ENCODE peak calls at places on chromosomes 1 and 21, in five cellular contexts. I is osteocyte; N is CD4-positive, alpha-beta T cell; S is mesothelial cell of epicardium; H is A549. X is an unnamed sample.

GRCh38 chr1:75986478-75986877 is 54.3 kb upstream of the ASB17 start:
- DNase-seq in I (no peak), N (no peak), S (no peak), H (no peak), X (no peak)

GRCh38 chr1:166307261-166308188 is 140.7 kb upstream of the FAM78B start:
- DNase-seq in I (no peak), N (no peak), S (no peak), H (no peak), X (no peak)

GRCh38 chr1:91054780-91055481 is 33.1 kb upstream of the ZNF644 start:
- DNase-seq in I (no peak), N (no peak), S (no peak), H (no peak), X (no peak)

GRCh38 chr1:93239862-93240261 is 59.3 kb downstream of the CCDC18 start:
- DNase-seq in I (no peak), N (no peak), S (no peak), H (no peak), X (no peak)

GRCh38 chr1:107964397-107965111 is 426 bp downstream of the VAV3 start:
- DNase-seq in I (no peak), N (no peak), S (no peak), H (no peak), X (peak; percentile 42)

GRCh38 chr1:212070720-212071302 is 35.3 kb downstream of the DTL start:
- DNase-seq in I (no peak), N (no peak), S (no peak), H (peak; percentile 14), X (no peak)

GRCh38 chr1:46822248-46822826 is 23.5 kb downstream of the CYP4B1 start:
- DNase-seq in I (no peak), N (no peak), S (no peak), H (no peak), X (no peak)

GRCh38 chr1:199490804-199491527 is 536.5 kb upstream of the NR5A2 start:
- DNase-seq in I (no peak), N (no peak), S (no peak), H (no peak), X (no peak)

GRCh38 chr1:221739677-221740025 is 2.2 kb downstream of the DUSP10 start:
- DNase-seq in I (no peak), N (no peak), S (no peak), H (no peak), X (no peak)

GRCh38 chr1:153985984-153986761 is at the start of gene RAB13:
- DNase-seq in I (peak; percentile 93), N (no peak), S (peak; percentile 40), H (peak; percentile 94), X (peak; percentile 48)

DNA sequence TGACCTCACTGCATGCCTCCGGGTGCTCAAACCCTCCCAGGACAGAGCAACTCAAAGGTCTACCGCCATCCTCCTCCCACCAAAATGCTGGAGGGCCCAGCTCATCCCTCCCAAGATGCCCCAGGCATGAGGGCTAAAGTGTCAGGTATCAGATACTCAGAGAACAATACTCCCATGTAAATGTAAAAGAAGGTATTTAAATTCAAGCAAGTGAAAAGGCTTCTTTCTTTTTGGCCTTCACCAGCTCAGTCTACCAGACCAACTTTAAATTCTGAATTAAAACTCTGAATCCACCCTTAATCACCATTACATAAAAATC is 3.0 kb downstream of the PARP1 start:
- DNase-seq in I (no peak), N (no peak), S (no peak), H (no peak), X (no peak)
- TF ChIP-seq CTCF in I (no peak), N (no peak), S (no peak), H (no peak), X (no peak)

GRCh38 chr21:14771587-14771986 is 225.5 kb upstream of the SAMSN1 start:
- DNase-seq in I (no peak), N (no peak), S (no peak), H (no peak), X (no peak)

GRCh38 chr21:14768042-14768441 is 221.9 kb upstream of the SAMSN1 start:
- DNase-seq in I (no peak), N (no peak), S (no peak), H (no peak), X (no peak)

GRCh38 chr21:14773777-14774345 is 227.7 kb upstream of the SAMSN1 start:
- DNase-seq in I (no peak), N (peak; percentile 38), S (no peak), H (no peak), X (peak; percentile 79)
- TF ChIP-seq CTCF in I (no peak), N (peak; percentile 71), S (peak; percentile 35), H (peak; percentile 7), X (peak; percentile 78)

DNA sequence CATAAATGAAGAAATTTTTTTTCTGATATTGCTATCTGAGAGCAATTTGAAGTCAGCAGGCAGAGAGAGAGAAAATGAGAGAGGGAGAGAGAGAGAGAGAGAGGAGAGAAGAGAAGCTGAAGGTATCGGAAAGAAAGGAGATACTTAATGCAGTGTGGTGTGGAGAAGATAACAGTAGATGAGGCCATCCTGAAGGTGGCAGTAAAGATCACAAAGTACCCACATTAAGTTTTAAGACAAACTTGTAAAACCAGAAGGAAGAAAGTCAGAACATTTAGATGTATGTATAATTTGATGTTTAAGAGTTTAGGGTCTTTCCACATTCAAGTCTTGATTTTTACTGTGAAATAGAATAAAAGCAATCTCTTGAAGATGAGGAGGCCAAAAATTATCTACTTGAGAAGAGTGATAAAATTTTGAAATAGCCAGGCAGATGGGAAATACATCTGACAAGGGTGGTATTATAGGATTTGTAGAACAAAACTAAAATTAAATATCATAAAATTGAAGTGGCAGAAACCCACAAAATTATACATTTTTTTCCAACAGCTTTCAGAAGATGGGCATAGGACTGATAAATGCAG is 1753.4 kb downstream of the MRPL39 start:
- DNase-seq in I (no peak), N (no peak), S (no peak), H (no peak), X (peak; percentile 25)
- TF ChIP-seq CTCF in I (peak; percentile 41), N (no peak), S (no peak), H (no peak), X (peak; percentile 68)

DNA sequence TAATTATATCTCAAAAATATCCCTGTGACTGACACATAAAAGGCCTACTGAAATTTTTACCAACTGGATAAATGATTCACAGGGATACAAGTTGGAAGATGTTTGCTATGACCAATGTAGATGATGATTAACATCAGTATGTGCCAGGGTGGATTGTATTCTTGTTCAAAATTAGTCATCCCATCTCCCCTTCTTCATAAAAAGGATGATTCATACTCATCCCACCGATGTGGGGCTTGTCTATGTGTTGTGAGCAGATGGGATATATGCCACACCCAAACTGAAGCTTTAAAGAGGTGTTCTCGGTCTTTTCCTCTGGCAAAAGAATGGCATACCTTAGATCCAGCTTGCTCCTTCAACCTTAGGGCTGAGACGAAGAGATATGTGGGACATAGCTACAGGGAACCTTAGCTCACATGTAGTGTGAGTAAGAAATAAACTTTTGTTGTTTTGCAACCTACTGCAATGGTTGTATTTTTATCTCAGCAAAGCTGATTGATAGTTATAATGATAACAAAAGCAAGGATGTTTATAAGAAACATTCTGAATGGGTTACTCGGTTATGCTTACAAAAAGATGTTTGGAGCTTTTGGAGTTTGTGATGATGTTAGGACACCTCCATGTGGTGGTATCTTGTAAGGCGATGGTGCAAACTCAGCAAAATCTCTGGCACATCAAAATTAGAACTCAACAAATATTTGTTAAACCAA is 29.4 kb downstream of the SPATA17 start:
- DNase-seq in I (no peak), N (no peak), S (no peak), H (peak; percentile 71), X (peak; percentile 6)
- TF ChIP-seq CTCF in I (peak; percentile 60), N (no peak), S (no peak), H (peak; percentile 60), X (peak; percentile 17)

DNA sequence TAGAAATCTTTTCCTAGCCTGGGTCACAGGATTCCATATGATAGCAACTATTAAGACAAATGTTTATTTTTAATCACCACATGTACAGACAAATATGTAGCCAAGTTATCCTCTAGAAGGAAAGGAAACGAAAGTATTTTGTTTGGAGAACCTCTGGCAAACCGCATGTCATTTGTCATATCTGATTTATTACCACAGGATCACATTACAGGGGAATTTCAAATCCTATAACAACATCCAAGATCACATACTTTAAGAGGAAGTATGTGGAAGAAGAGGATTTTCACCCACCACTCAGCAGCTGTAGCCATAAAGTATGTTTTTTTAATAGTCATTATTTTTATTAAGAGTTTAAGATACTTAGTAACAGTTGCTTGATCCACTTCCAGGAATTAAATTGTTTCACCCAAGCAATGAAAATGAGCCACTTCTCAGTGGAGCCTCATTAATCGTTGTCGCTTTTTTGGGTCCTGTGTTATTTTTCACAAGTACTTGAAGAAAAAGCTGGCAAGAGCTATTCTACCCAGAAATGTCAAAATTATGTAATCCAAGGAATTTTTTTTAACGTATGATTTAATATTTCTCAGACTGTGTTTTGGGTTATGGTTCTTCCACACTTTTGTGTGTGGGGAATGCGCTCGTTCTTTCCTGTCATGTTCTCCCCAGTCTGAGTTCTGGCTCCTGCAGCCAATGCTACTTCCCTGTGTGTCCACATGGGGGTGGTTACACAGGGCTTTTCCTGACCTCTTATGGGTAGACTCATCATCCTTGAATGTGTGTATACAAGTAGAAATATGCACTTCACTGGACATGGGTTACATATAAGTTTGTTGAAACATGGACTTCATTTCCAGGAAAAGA is 6.9 kb downstream of the SERTAD4 start:
- DNase-seq in I (no peak), N (no peak), S (no peak), H (peak; percentile 37), X (no peak)
- TF ChIP-seq CTCF in I (peak; percentile 67), N (no peak), S (no peak), H (peak; percentile 27), X (no peak)

GRCh38 chr21:34688145-34688544 is 19.4 kb downstream of the CLIC6 start:
- DNase-seq in I (no peak), N (no peak), S (no peak), H (peak; percentile 28), X (no peak)
- TF ChIP-seq CTCF in I (no peak), N (no peak), S (no peak), H (peak; percentile 50), X (no peak)

X was measured in activated CD8-positive, alpha-beta T cell treated with anti-CD3 and anti-CD28 coated beads for 36 hours.